ENCODE peak calls at places on chromosomes 1 and 21, in ten cellular contexts. U is RPMI8226, L is brain microvascular endothelial cell, E is NCI-H1436 treated with DMSO at 0.1 percent for 48 hours, Y is islet precursor cell, K is mucosa of gallbladder, Q is RWPE1, T is Daoy, O is H9, V is heart right ventricle. R is an unnamed sample.

GRCh38 chr21:36663033-36663855 is 35.7 kb upstream of the SIM2 start:
- DNase-seq in U (no peak), L (no peak), E (no peak), Y (no peak), K (no peak), Q (peak; percentile 12), T (no peak), O (no peak), V (no peak), R (no peak)

GRCh38 chr1:160261526-160261877 is 847 bp downstream of the DCAF8 start:
- DNase-seq in U (peak; percentile 60), L (peak; percentile 89), E (no peak), Y (peak; percentile 77), K (peak; percentile 46), Q (peak; percentile 74), T (peak; percentile 88), O (no peak), V (no peak), R (no peak)

GRCh38 chr1:26410706-26411623 is at the start of gene LIN28A:
- DNase-seq in U (no peak), L (no peak), E (no peak), Y (peak; percentile 68), K (no peak), Q (no peak), T (no peak), O (no peak), V (no peak), R (no peak)

GRCh38 chr1:1381294-1381693 is 6.3 kb upstream of the AURKAIP1 start:
- DNase-seq in U (no peak), L (no peak), E (no peak), Y (no peak), K (no peak), Q (no peak), T (no peak), O (no peak), V (no peak), R (no peak)

GRCh38 chr1:241631674-241632073 is 8.5 kb downstream of the CHML start:
- DNase-seq in U (no peak), L (no peak), E (no peak), Y (no peak), K (no peak), Q (no peak), T (no peak), O (no peak), V (no peak), R (no peak)

GRCh38 chr1:219413523-219413922 is 199.4 kb downstream of the ZC3H11B start:
- DNase-seq in U (no peak), L (no peak), E (peak; percentile 73), Y (no peak), K (no peak), Q (no peak), T (no peak), O (no peak), V (no peak), R (no peak)

GRCh38 chr1:200206340-200206739 is 178.8 kb downstream of the NR5A2 start:
- DNase-seq in U (no peak), L (peak; percentile 25), E (no peak), Y (no peak), K (no peak), Q (peak; percentile 89), T (peak; percentile 42), O (no peak), V (no peak), R (no peak)

GRCh38 chr1:213099682-213100399 is 48.8 kb downstream of the RPS6KC1 start:
- DNase-seq in U (no peak), L (no peak), E (no peak), Y (no peak), K (no peak), Q (no peak), T (no peak), O (no peak), V (no peak), R (no peak)

GRCh38 chr1:213123532-213123931 is 72.5 kb downstream of the RPS6KC1 start:
- DNase-seq in U (no peak), L (peak; percentile 54), E (no peak), Y (no peak), K (no peak), Q (peak; percentile 36), T (peak; percentile 51), O (no peak), V (no peak), R (no peak)

GRCh38 chr1:208820600-208821232 is 576.5 kb upstream of the PLXNA2 start:
- DNase-seq in U (no peak), L (no peak), E (no peak), Y (no peak), K (no peak), Q (no peak), T (no peak), O (no peak), V (no peak), R (no peak)

GRCh38 chr1:180934563-180934962 is 21.9 kb downstream of the KIAA1614 start:
- DNase-seq in U (no peak), L (no peak), E (no peak), Y (no peak), K (no peak), Q (no peak), T (no peak), O (no peak), V (no peak), R (no peak)

GRCh38 chr1:159675046-159675445 is 39.3 kb downstream of the CRP start:
- DNase-seq in U (no peak), L (no peak), E (no peak), Y (no peak), K (no peak), Q (no peak), T (no peak), O (no peak), V (no peak), R (no peak)

GRCh38 chr1:18948048-18948912 is 8.2 kb downstream of the IFFO2 start:
- DNase-seq in U (no peak), L (no peak), E (no peak), Y (no peak), K (no peak), Q (no peak), T (peak; percentile 80), O (no peak), V (no peak), R (no peak)

GRCh38 chr1:109113787-109114568 is at the start of gene ELAPOR1:
- DNase-seq in U (peak; percentile 54), L (no peak), E (peak; percentile 19), Y (peak; percentile 84), K (peak; percentile 81), Q (peak; percentile 42), T (peak; percentile 39), O (peak; percentile 80), V (peak; percentile 35), R (peak; percentile 46)

GRCh38 chr1:15100369-15101111 is 53.0 kb upstream of the TMEM51 start:
- DNase-seq in U (peak; percentile 70), L (peak; percentile 9), E (no peak), Y (peak; percentile 83), K (peak; percentile 36), Q (peak; percentile 59), T (peak; percentile 65), O (peak; percentile 80), V (peak; percentile 41), R (peak; percentile 44)

GRCh38 chr1:39317910-39318633 is 113.6 kb downstream of the MACF1 start:
- DNase-seq in U (no peak), L (peak; percentile 23), E (no peak), Y (no peak), K (no peak), Q (no peak), T (peak; percentile 28), O (no peak), V (no peak), R (no peak)

GRCh38 chr21:46617267-46618051 is 12.6 kb upstream of the S100B start:
- DNase-seq in U (no peak), L (peak; percentile 77), E (no peak), Y (no peak), K (no peak), Q (no peak), T (peak; percentile 84), O (no peak), V (no peak), R (no peak)

GRCh38 chr1:209769171-209769904 is 13.5 kb downstream of the TRAF3IP3 start:
- DNase-seq in U (peak; percentile 64), L (peak; percentile 88), E (no peak), Y (peak; percentile 92), K (peak; percentile 65), Q (peak; percentile 74), T (peak; percentile 87), O (no peak), V (peak; percentile 70), R (peak; percentile 56)

GRCh38 chr1:164726235-164726634 is 167.3 kb downstream of the PBX1 start:
- DNase-seq in U (no peak), L (peak; percentile 90), E (no peak), Y (no peak), K (no peak), Q (no peak), T (no peak), O (no peak), V (no peak), R (peak; percentile 54)

GRCh38 chr21:38556390-38556789 is 58.1 kb upstream of the ERG start:
- DNase-seq in U (no peak), L (no peak), E (no peak), Y (no peak), K (no peak), Q (no peak), T (no peak), O (no peak), V (no peak), R (no peak)

GRCh38 chr1:228144213-228145049 is 4.4 kb downstream of the GUK1 start:
- DNase-seq in U (no peak), L (no peak), E (no peak), Y (no peak), K (no peak), Q (no peak), T (no peak), O (no peak), V (no peak), R (no peak)

GRCh38 chr1:113916974-113917373 is 11.8 kb downstream of the DCLRE1B start:
- DNase-seq in U (no peak), L (no peak), E (no peak), Y (no peak), K (no peak), Q (no peak), T (no peak), O (no peak), V (no peak), R (no peak)

GRCh38 chr1:184424945-184425344 is 38.1 kb downstream of the C1orf21 start:
- DNase-seq in U (no peak), L (no peak), E (no peak), Y (no peak), K (no peak), Q (no peak), T (no peak), O (no peak), V (no peak), R (no peak)

GRCh38 chr1:94349853-94350252 is 68.3 kb upstream of the ABCD3 start:
- DNase-seq in U (no peak), L (no peak), E (no peak), Y (no peak), K (no peak), Q (no peak), T (no peak), O (no peak), V (no peak), R (no peak)

GRCh38 chr1:160078392-160079195 is 2.7 kb upstream of the KCNJ9 start:
- DNase-seq in U (peak; percentile 71), L (peak; percentile 38), E (no peak), Y (peak; percentile 71), K (no peak), Q (peak; percentile 14), T (peak; percentile 46), O (peak; percentile 75), V (no peak), R (no peak)

GRCh38 chr1:48206371-48206770 is 16.1 kb upstream of the SLC5A9 start:
- DNase-seq in U (no peak), L (no peak), E (no peak), Y (no peak), K (no peak), Q (no peak), T (no peak), O (no peak), V (no peak), R (no peak)

GRCh38 chr1:210464519-210465039 is 135.9 kb downstream of the HHAT start:
- DNase-seq in U (no peak), L (no peak), E (no peak), Y (peak; percentile 64), K (no peak), Q (no peak), T (peak; percentile 83), O (no peak), V (no peak), R (peak; percentile 15)

GRCh38 chr21:34511787-34512451 is at the start of gene KCNE1:
- DNase-seq in U (no peak), L (no peak), E (no peak), Y (no peak), K (no peak), Q (no peak), T (no peak), O (no peak), V (peak; percentile 28), R (no peak)